ENCODE peak calls at places on chromosomes 16 and 17, in six cellular contexts. Z is mammary epithelial cell, U is neural progenitor cell, J is PC-3, V is OCI-LY7, H is endothelial cell of umbilical vein. A is an unnamed sample.

GRCh38 chr17:39099686-39100293 is 51.6 kb downstream of the PLXDC1 start:
- DNase-seq in Z (no peak), U (no peak), J (no peak), V (no peak), H (no peak), A (peak; percentile 57)

GRCh38 chr17:75504347-75505151 is 10.8 kb downstream of the CASKIN2 start:
- DNase-seq in Z (peak; percentile 13), U (peak; percentile 67), J (peak; percentile 65), V (peak; percentile 70), H (no peak), A (peak; percentile 11)

GRCh38 chr17:28916302-28916934 is 13.5 kb upstream of the DHRS13 start:
- DNase-seq in Z (no peak), U (peak; percentile 58), J (no peak), V (peak; percentile 62), H (peak; percentile 50), A (peak; percentile 54)

GRCh38 chr17:78500806-78501205 is 76.4 kb downstream of the DNAH17 start:
- DNase-seq in Z (no peak), U (no peak), J (no peak), V (no peak), H (no peak), A (no peak)

GRCh38 chr17:29138184-29138955 is 41.8 kb downstream of the MYO18A start:
- DNase-seq in Z (no peak), U (no peak), J (peak; percentile 57), V (peak; percentile 53), H (no peak), A (no peak)

GRCh38 chr16:10876799-10877341 is at the start of gene CIITA:
- DNase-seq in Z (peak; percentile 97), U (no peak), J (peak; percentile 87), V (peak; percentile 97), H (no peak), A (no peak)

GRCh38 chr17:10843806-10844205 is 5.9 kb upstream of the PIRT start:
- DNase-seq in Z (no peak), U (no peak), J (no peak), V (no peak), H (no peak), A (no peak)

GRCh38 chr17:31318298-31319190 is 2.9 kb downstream of the EVI2A start:
- DNase-seq in Z (peak; percentile 86), U (peak; percentile 18), J (no peak), V (peak; percentile 87), H (peak; percentile 4), A (peak; percentile 52)

GRCh38 chr16:13503960-13504635 is 415.9 kb upstream of the ERCC4 start:
- DNase-seq in Z (no peak), U (no peak), J (no peak), V (no peak), H (no peak), A (no peak)

GRCh38 chr17:17809527-17810373 is 27.0 kb downstream of the SREBF1 start:
- DNase-seq in Z (no peak), U (peak; percentile 90), J (no peak), V (no peak), H (no peak), A (peak; percentile 84)

GRCh38 chr16:52741386-52741785 is 194.4 kb upstream of the TOX3 start:
- DNase-seq in Z (no peak), U (peak; percentile 59), J (no peak), V (no peak), H (no peak), A (no peak)

GRCh38 chr16:49832177-49832576 is 23.7 kb downstream of the ZNF423 start:
- DNase-seq in Z (no peak), U (no peak), J (no peak), V (no peak), H (no peak), A (no peak)

GRCh38 chr16:89072216-89073130 is 21.2 kb upstream of the ACSF3 start:
- DNase-seq in Z (no peak), U (no peak), J (no peak), V (no peak), H (no peak), A (peak; percentile 53)

GRCh38 chr16:50731989-50732589 is 9.8 kb upstream of the CYLD start:
- DNase-seq in Z (no peak), U (no peak), J (no peak), V (no peak), H (no peak), A (no peak)

GRCh38 chr17:68539536-68540469 is 27.6 kb downstream of the PRKAR1A start:
- DNase-seq in Z (peak; percentile 19), U (peak; percentile 24), J (peak; percentile 19), V (peak; percentile 81), H (no peak), A (no peak)

GRCh38 chr17:65438708-65439294 is 122.6 kb downstream of the AXIN2 start:
- DNase-seq in Z (no peak), U (no peak), J (peak; percentile 60), V (no peak), H (no peak), A (peak; percentile 41)

GRCh38 chr16:9139965-9140364 is 48.5 kb downstream of the HAPSTR1 start:
- DNase-seq in Z (peak; percentile 30), U (peak; percentile 39), J (peak; percentile 29), V (peak; percentile 79), H (no peak), A (peak; percentile 56)

GRCh38 chr16:12752159-12752558 is 51.5 kb downstream of the CPPED1 start:
- DNase-seq in Z (no peak), U (no peak), J (no peak), V (no peak), H (no peak), A (no peak)

GRCh38 chr16:54126907-54127306 is 159.7 kb downstream of the IRX3 start:
- DNase-seq in Z (no peak), U (no peak), J (no peak), V (no peak), H (no peak), A (no peak)

GRCh38 chr17:19341641-19342610 is 20.6 kb downstream of the B9D1 start:
- DNase-seq in Z (no peak), U (no peak), J (no peak), V (no peak), H (no peak), A (peak; percentile 50)

GRCh38 chr16:85746431-85747227 is 4.3 kb downstream of the C16orf74 start:
- DNase-seq in Z (peak; percentile 89), U (no peak), J (peak; percentile 96), V (peak; percentile 65), H (no peak), A (no peak)

GRCh38 chr16:85173981-85174751 is 61.9 kb upstream of the CIBAR2 start:
- DNase-seq in Z (peak; percentile 31), U (peak; percentile 51), J (peak; percentile 91), V (no peak), H (peak; percentile 72), A (peak; percentile 93)

GRCh38 chr17:79159471-79159870 is 84.8 kb downstream of the ENGASE start:
- DNase-seq in Z (no peak), U (no peak), J (no peak), V (no peak), H (no peak), A (no peak)

GRCh38 chr16:84806256-84806889 is 13.4 kb upstream of the CRISPLD2 start:
- DNase-seq in Z (no peak), U (no peak), J (peak; percentile 83), V (no peak), H (peak; percentile 80), A (peak; percentile 93)

GRCh38 chr17:44083250-44083849 is 12.8 kb downstream of the G6PC3 start:
- DNase-seq in Z (peak; percentile 29), U (no peak), J (peak; percentile 76), V (peak; percentile 13), H (peak; percentile 26), A (no peak)

GRCh38 chr17:65198653-65199382 is 61.6 kb downstream of the RGS9 start:
- DNase-seq in Z (peak; percentile 35), U (peak; percentile 69), J (peak; percentile 84), V (peak; percentile 81), H (peak; percentile 67), A (peak; percentile 73)

GRCh38 chr16:88619859-88620655 is 18.3 kb upstream of the IL17C start:
- DNase-seq in Z (no peak), U (no peak), J (no peak), V (no peak), H (no peak), A (peak; percentile 97)

GRCh38 chr17:50893183-50893993 is 27.2 kb upstream of the TOB1 start:
- DNase-seq in Z (peak; percentile 99), U (peak; percentile 63), J (peak; percentile 86), V (no peak), H (no peak), A (peak; percentile 31)

GRCh38 chr16:3640632-3641501 is 13.6 kb upstream of the DNASE1 start:
- DNase-seq in Z (no peak), U (no peak), J (no peak), V (no peak), H (no peak), A (no peak)

GRCh38 chr16:66070140-66070887 is 296.2 kb upstream of the CDH5 start:
- DNase-seq in Z (no peak), U (no peak), J (no peak), V (no peak), H (no peak), A (peak; percentile 74)

GRCh38 chr17:68707032-68707431 is 105.9 kb upstream of the FAM20A start:
- DNase-seq in Z (peak; percentile 82), U (peak; percentile 10), J (peak; percentile 11), V (no peak), H (no peak), A (peak; percentile 55)

DNA sequence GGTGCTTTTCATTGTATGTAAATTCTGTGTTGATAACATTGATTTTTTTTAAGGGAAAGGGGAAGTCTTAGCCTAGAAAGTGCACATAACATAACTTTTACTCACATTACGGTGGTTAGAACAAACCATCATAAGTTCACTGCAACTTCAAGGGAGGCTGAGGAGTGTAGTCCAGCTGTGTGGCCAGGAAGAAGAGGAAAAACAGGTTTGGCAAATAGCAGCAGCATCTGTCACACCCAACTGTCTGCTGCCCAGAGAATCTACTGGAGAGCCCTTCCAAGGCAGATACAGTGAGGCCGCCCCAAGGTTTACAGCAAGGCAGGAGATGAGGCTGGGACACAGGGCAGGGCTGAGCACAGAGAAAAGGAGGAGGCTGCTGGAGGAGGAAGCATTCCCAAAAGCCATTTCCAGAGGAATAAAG is 60.6 kb downstream of the AIPL1 start:
- DNase-seq in Z (peak; percentile 95), U (peak; percentile 18), J (peak; percentile 84), V (no peak), H (no peak), A (peak; percentile 66)
- H3K4me2 ChIP-seq in Z (peak overlapping the region; percentile 66), U (peak overlapping the region; percentile 78), J (peak overlapping the region; percentile 87), V (no peak overlapping the region), H (no peak overlapping the region), A (no peak overlapping the region)

GRCh38 chr17:55883112-55883511 is 132.3 kb downstream of the PCTP start:
- DNase-seq in Z (no peak), U (peak; percentile 38), J (no peak), V (no peak), H (no peak), A (no peak)
- H3K4me2 ChIP-seq in Z (no peak overlapping the region), U (no peak overlapping the region), J (no peak overlapping the region), V (no peak overlapping the region), H (no peak overlapping the region), A (no peak overlapping the region)

DNA sequence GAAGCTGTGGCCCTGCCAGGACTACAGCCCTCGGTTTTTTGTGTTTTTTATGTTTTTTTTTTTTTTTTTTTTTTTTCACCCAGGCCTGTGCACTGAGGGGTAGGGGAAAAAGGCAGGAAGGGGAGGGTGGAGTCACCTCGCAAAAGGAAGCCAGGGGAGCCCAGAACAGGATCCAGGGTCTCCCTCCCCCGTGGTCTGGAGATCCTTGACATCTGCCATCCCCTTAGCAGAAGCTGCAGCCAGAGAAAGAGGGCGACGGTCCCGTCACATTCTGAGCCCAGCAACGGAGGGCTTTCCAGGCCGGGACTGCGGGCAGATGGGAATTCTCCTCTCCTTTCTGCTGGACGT is 29.1 kb upstream of the PHOSPHO1 start:
- DNase-seq in Z (no peak), U (no peak), J (no peak), V (no peak), H (no peak), A (no peak)
- H3K4me2 ChIP-seq in Z (peak overlapping the region; percentile 77), U (peak overlapping the region; percentile 81), J (peak overlapping the region; percentile 80), V (no peak overlapping the region), H (peak overlapping the region; percentile 83), A (peak overlapping the region; percentile 85)

GRCh38 chr17:2624292-2624731 is 30.9 kb downstream of the PAFAH1B1 start:
- DNase-seq in Z (no peak), U (no peak), J (no peak), V (peak; percentile 59), H (no peak), A (no peak)
- H3K4me2 ChIP-seq in Z (no peak overlapping the region), U (no peak overlapping the region), J (no peak overlapping the region), V (peak overlapping the region; percentile 63), H (no peak overlapping the region), A (no peak overlapping the region)

A was measured in mesenchymal stem cell.